ENCODE peak calls at places on chromosomes 4 and X, in nine cellular contexts. S is CD4-positive, alpha-beta T cell; W is head of caudate nucleus; G is GM12865; F is HuH-7.5; J is NCI-H345; K is HCEC 1CT; R is colonic mucosa; B is breast epithelium. V is an unnamed sample.
A peak's percentile ranks its signal among the peaks of the same experiment; 100 is the strongest.

GRCh38 chr4:38563703-38564490 is 100.1 kb upstream of the KLF3 start:
- DNase-seq in S (no peak), W (peak; percentile 51), G (no peak), F (no peak), J (peak; percentile 74), K (no peak), R (no peak), B (no peak), V (no peak)

GRCh38 chr4:24195976-24196736 is 306.3 kb upstream of the PPARGC1A start:
- DNase-seq in S (no peak), W (no peak), G (no peak), F (no peak), J (no peak), K (no peak), R (no peak), B (no peak), V (no peak)

GRCh38 chrX:141183000-141183399 is 6.1 kb upstream of the LDOC1 start:
- DNase-seq in S (no peak), W (no peak), G (no peak), F (no peak), J (no peak), K (no peak), R (no peak), B (no peak), V (no peak)

GRCh38 chr4:16229604-16230003 is 3.3 kb upstream of the TAPT1 start:
- DNase-seq in S (no peak), W (no peak), G (no peak), F (no peak), J (no peak), K (no peak), R (no peak), B (no peak), V (no peak)

GRCh38 chr4:138190452-138190858 is 51.7 kb downstream of the SLC7A11 start:
- DNase-seq in S (no peak), W (no peak), G (peak; percentile 71), F (no peak), J (no peak), K (no peak), R (no peak), B (no peak), V (no peak)

GRCh38 chrX:107451754-107452153 is 2.3 kb downstream of the FRMPD3 start:
- DNase-seq in S (no peak), W (no peak), G (no peak), F (no peak), J (no peak), K (no peak), R (no peak), B (no peak), V (no peak)

GRCh38 chr4:186826866-186827541 is 103.3 kb upstream of the FAT1 start:
- DNase-seq in S (no peak), W (no peak), G (no peak), F (no peak), J (peak; percentile 37), K (no peak), R (no peak), B (no peak), V (no peak)

GRCh38 chr4:112251044-112251632 is 19.6 kb downstream of the AP1AR start:
- DNase-seq in S (no peak), W (no peak), G (no peak), F (no peak), J (no peak), K (no peak), R (no peak), B (no peak), V (no peak)

GRCh38 chr4:1058198-1058996 is 47.0 kb downstream of the FGFRL1 start:
- DNase-seq in S (no peak), W (peak; percentile 55), G (no peak), F (no peak), J (no peak), K (no peak), R (peak; percentile 75), B (peak; percentile 14), V (no peak)

GRCh38 chr4:184330008-184330400 is 112.3 kb upstream of the ENPP6 start:
- DNase-seq in S (no peak), W (peak; percentile 59), G (peak; percentile 92), F (no peak), J (no peak), K (no peak), R (no peak), B (no peak), V (peak; percentile 83)

GRCh38 chr4:57158762-57159161 is 48.6 kb upstream of the IGFBP7 start:
- DNase-seq in S (no peak), W (no peak), G (no peak), F (no peak), J (no peak), K (no peak), R (no peak), B (no peak), V (no peak)

GRCh38 chr4:64883087-64883926 is 474.1 kb upstream of the TECRL start:
- DNase-seq in S (no peak), W (no peak), G (no peak), F (no peak), J (no peak), K (no peak), R (no peak), B (no peak), V (no peak)

GRCh38 chr4:10944321-10944720 is 259.8 kb upstream of the CLNK start:
- DNase-seq in S (no peak), W (no peak), G (no peak), F (no peak), J (no peak), K (no peak), R (no peak), B (no peak), V (no peak)

GRCh38 chrX:11787564-11787963 is 29.5 kb downstream of the MSL3 start:
- DNase-seq in S (peak; percentile 49), W (peak; percentile 78), G (peak; percentile 19), F (no peak), J (no peak), K (peak; percentile 50), R (peak; percentile 58), B (no peak), V (peak; percentile 10)

GRCh38 chr4:24473309-24473721 is 111.0 kb downstream of the DHX15 start:
- DNase-seq in S (no peak), W (peak; percentile 25), G (no peak), F (peak; percentile 79), J (peak; percentile 41), K (peak; percentile 34), R (peak; percentile 25), B (no peak), V (peak; percentile 12)

GRCh38 chrX:40167240-40168182 is 69.8 kb upstream of the BCOR start:
- DNase-seq in S (no peak), W (no peak), G (no peak), F (no peak), J (no peak), K (no peak), R (peak; percentile 53), B (no peak), V (no peak)

GRCh38 chr4:100876546-100876945 is 358.7 kb upstream of the EMCN start:
- DNase-seq in S (no peak), W (no peak), G (no peak), F (no peak), J (no peak), K (no peak), R (no peak), B (no peak), V (no peak)

GRCh38 chr4:53702334-53703266 is 111.3 kb upstream of the LNX1 start:
- DNase-seq in S (no peak), W (peak; percentile 55), G (peak; percentile 93), F (peak; percentile 13), J (peak; percentile 81), K (peak; percentile 73), R (peak; percentile 83), B (peak; percentile 76), V (peak; percentile 85)

GRCh38 chrX:80879143-80879542 is 69.5 kb upstream of the BRWD3 start:
- DNase-seq in S (no peak), W (peak; percentile 17), G (peak; percentile 0), F (no peak), J (peak; percentile 41), K (no peak), R (no peak), B (no peak), V (no peak)

GRCh38 chrX:134236690-134237362 is at the start of gene CCDC160:
- DNase-seq in S (no peak), W (peak; percentile 70), G (peak; percentile 18), F (peak; percentile 22), J (peak; percentile 30), K (peak; percentile 4), R (peak; percentile 25), B (peak; percentile 50), V (no peak)

GRCh38 chr4:157010630-157011029 is 39.0 kb upstream of the PDGFC start:
- DNase-seq in S (no peak), W (no peak), G (no peak), F (no peak), J (no peak), K (no peak), R (no peak), B (no peak), V (no peak)

GRCh38 chrX:9134341-9134740 is 100.4 kb upstream of the FAM9B start:
- DNase-seq in S (no peak), W (no peak), G (no peak), F (no peak), J (no peak), K (no peak), R (no peak), B (no peak), V (no peak)

GRCh38 chrX:2878563-2878962 is 49.8 kb downstream of the GYG2 start:
- DNase-seq in S (no peak), W (no peak), G (no peak), F (no peak), J (no peak), K (no peak), R (no peak), B (no peak), V (no peak)

GRCh38 chr4:26985836-26986235 is 125.2 kb downstream of the STIM2 start:
- DNase-seq in S (no peak), W (no peak), G (peak; percentile 44), F (no peak), J (no peak), K (no peak), R (no peak), B (no peak), V (no peak)

GRCh38 chr4:7781993-7782392 is 157.7 kb downstream of the AFAP1 start:
- DNase-seq in S (no peak), W (no peak), G (no peak), F (no peak), J (no peak), K (no peak), R (no peak), B (peak; percentile 19), V (no peak)

V was measured in foreskin melanocyte.